ENCODE peak calls at places on chromosomes 4 and X, in six cellular contexts. C is glomerular endothelial cell; K is BJ; T is stimulated activated CD4-positive, alpha-beta T cell treated with anti-CD3 and anti-CD28 coated beads, Interleukin-15, amount 100 ng/mL, for 1 hour; W is NCI-H2171 treated with DMSO at 0.1 percent for 48 hours; I is trophoblast cell. H is an unnamed sample.

GRCh38 chr4:182770969-182771330 is 146.2 kb downstream of the DCTD start:
- DNase-seq in W (no peak), C (no peak), I (no peak), K (no peak), T (no peak), H (no peak)

GRCh38 chrX:53128097-53128749 is 34.3 kb downstream of the KANTR start:
- DNase-seq in I (no peak), W (no peak), C (no peak), T (no peak), K (peak; percentile 31), H (no peak)

GRCh38 chrX:121103381-121103780 is 56.0 kb downstream of the GLUD2 start:
- DNase-seq in I (no peak), W (peak; percentile 37), K (no peak), T (no peak), C (no peak), H (no peak)

GRCh38 chr4:1154523-1155182 is 17.7 kb downstream of the SPON2 start:
- DNase-seq in W (no peak), K (no peak), I (no peak), T (no peak), C (no peak), H (peak; percentile 53)

GRCh38 chr4:37453004-37453360 is 208.4 kb downstream of the NWD2 start:
- DNase-seq in C (peak; percentile 55), K (no peak), I (peak; percentile 86), T (no peak), W (peak; percentile 45), H (peak; percentile 71)

GRCh38 chrX:54042609-54043010 is 1.7 kb downstream of the PHF8 start:
- DNase-seq in W (peak; percentile 2), C (no peak), T (no peak), K (no peak), I (peak; percentile 21), H (peak; percentile 44)

GRCh38 chrX:138885886-138886285 is 174.4 kb upstream of the FGF13 start:
- DNase-seq in K (no peak), I (no peak), W (no peak), C (no peak), T (no peak), H (no peak)

GRCh38 chr4:13413719-13414437 is 70.3 kb downstream of the RAB28 start:
- DNase-seq in I (no peak), W (no peak), T (no peak), C (no peak), K (no peak), H (no peak)

GRCh38 chr4:182738283-182739047 is 178.7 kb downstream of the DCTD start:
- DNase-seq in C (no peak), I (no peak), W (peak; percentile 15), K (no peak), T (no peak), H (no peak)

GRCh38 chrX:74521961-74522833 is 92.2 kb downstream of the RLIM start:
- DNase-seq in C (no peak), I (no peak), T (no peak), W (no peak), K (peak; percentile 13), H (no peak)

GRCh38 chrX:17584248-17584681 is 153.0 kb upstream of the SCML1 start:
- DNase-seq in C (no peak), I (no peak), T (no peak), K (no peak), W (no peak), H (no peak)

GRCh38 chr4:150212927-150213326 is 134.7 kb downstream of the DCLK2 start:
- DNase-seq in W (no peak), K (no peak), C (no peak), I (peak; percentile 83), T (no peak), H (peak; percentile 48)

GRCh38 chr4:61335364-61335763 is 135.2 kb downstream of the ADGRL3 start:
- DNase-seq in K (no peak), T (no peak), C (no peak), I (no peak), W (no peak), H (no peak)

GRCh38 chr4:110211007-110211769 is 12.8 kb upstream of the ELOVL6 start:
- DNase-seq in W (peak; percentile 1), I (peak; percentile 17), K (no peak), T (no peak), C (no peak), H (peak; percentile 33)

GRCh38 chr4:125988464-125988863 is 673.7 kb downstream of the FAT4 start:
- DNase-seq in W (no peak), K (no peak), C (no peak), T (no peak), I (no peak), H (no peak)

GRCh38 chr4:185566972-185567749 is 31.9 kb upstream of the PDLIM3 start:
- DNase-seq in C (peak; percentile 85), K (peak; percentile 25), I (peak; percentile 83), T (no peak), W (no peak), H (no peak)

GRCh38 chr4:3805731-3806130 is 39.5 kb downstream of the ADRA2C start:
- DNase-seq in C (no peak), I (no peak), T (no peak), W (no peak), K (no peak), H (no peak)

GRCh38 chr4:90084277-90084966 is 42.8 kb upstream of the CCSER1 start:
- DNase-seq in W (no peak), I (no peak), C (no peak), T (no peak), K (no peak), H (no peak)

GRCh38 chrX:134604701-134605271 is 53.5 kb downstream of the PLAC1 start:
- DNase-seq in C (no peak), I (no peak), T (no peak), K (no peak), W (peak; percentile 97), H (peak; percentile 92)

GRCh38 chr4:173516621-173517612 is 13.1 kb downstream of the HAND2 start:
- DNase-seq in C (no peak), K (no peak), T (no peak), W (no peak), I (no peak), H (no peak)

GRCh38 chr4:26204911-26205368 is 115.9 kb upstream of the RBPJ start:
- DNase-seq in K (no peak), I (no peak), T (no peak), W (peak; percentile 26), C (no peak), H (peak; percentile 13)

GRCh38 chr4:8383016-8383415 is 57.5 kb downstream of the ACOX3 start:
- DNase-seq in C (no peak), T (no peak), K (no peak), W (peak; percentile 42), I (no peak), H (no peak)

GRCh38 chr4:6390357-6390756 is 82.1 kb downstream of the PPP2R2C start:
- DNase-seq in C (no peak), I (no peak), K (no peak), W (no peak), T (no peak), H (peak; percentile 19)

GRCh38 chrX:119655125-119655524 is 37.8 kb downstream of the SEPTIN6 start:
- DNase-seq in K (peak; percentile 44), T (peak; percentile 40), I (peak; percentile 1), C (no peak), W (no peak), H (no peak)

GRCh38 chr4:20805716-20806115 is 105.5 kb downstream of the PACRGL start:
- DNase-seq in K (no peak), C (no peak), T (no peak), W (no peak), I (no peak), H (no peak)

GRCh38 chrX:124573458-124573857 is 227.1 kb downstream of the SH2D1A start:
- DNase-seq in T (no peak), K (no peak), C (no peak), I (no peak), W (no peak), H (no peak)

GRCh38 chrX:81537723-81538122 is 335.8 kb downstream of the SH3BGRL start:
- DNase-seq in W (no peak), T (no peak), C (no peak), K (no peak), I (no peak), H (no peak)

GRCh38 chrX:69505772-69506616 is 1.9 kb downstream of the NALF2 start:
- DNase-seq in W (no peak), K (no peak), I (no peak), C (no peak), T (no peak), H (no peak)

GRCh38 chr4:77695769-77696168 is 90.1 kb downstream of the CXCL13 start:
- DNase-seq in K (peak; percentile 73), T (no peak), C (peak; percentile 16), I (no peak), W (no peak), H (no peak)

GRCh38 chrX:136030357-136031225 is 45.4 kb downstream of the SLC9A6 start:
- DNase-seq in I (no peak), K (no peak), C (peak; percentile 48), T (no peak), W (no peak), H (peak; percentile 86)

GRCh38 chr4:122879001-122879400 is 43.4 kb downstream of the NUDT6 start:
- DNase-seq in T (no peak), I (no peak), C (no peak), W (no peak), K (no peak), H (no peak)